ENCODE peak calls at places on chromosomes 16 and 17, in nine cellular contexts. One of them, this sample, is unnamed.
A peak's percentile ranks its signal among the peaks of the same experiment; 100 is the strongest.

GRCh38 chr16:7351572-7351971 is 18.9 kb downstream of the RBFOX1 start:
- DNase-seq in dermis microvascular lymphatic vessel endothelial cell: no peak
- DNase-seq in naive thymus-derived CD8-positive, alpha-beta T cell: no peak
- DNase-seq in stimulated activated CD4-positive, alpha-beta T cell treated with anti-CD3 and anti-CD28 coated beads, Interleukin-15, amount 100 ng/mL, for 24 hours: no peak
- DNase-seq in fibroblast of the aortic adventitia: no peak
- DNase-seq in pancreas: no peak
- DNase-seq in NCI-H2029: no peak
- DNase-seq in NCI-H146: no peak
- DNase-seq in T-helper 22 cell: no peak
- DNase-seq in this sample: no peak

GRCh38 chr16:62424206-62424605 is 388.0 kb upstream of the CDH8 start:
- DNase-seq in naive thymus-derived CD8-positive, alpha-beta T cell: no peak
- DNase-seq in NCI-H146: no peak
- DNase-seq in T-helper 22 cell: no peak
- DNase-seq in pancreas: no peak
- DNase-seq in fibroblast of the aortic adventitia: no peak
- DNase-seq in dermis microvascular lymphatic vessel endothelial cell: no peak
- DNase-seq in NCI-H2029: no peak
- DNase-seq in stimulated activated CD4-positive, alpha-beta T cell treated with anti-CD3 and anti-CD28 coated beads, Interleukin-15, amount 100 ng/mL, for 24 hours: no peak
- DNase-seq in this sample: no peak

GRCh38 chr17:27466748-27467375 is 10.6 kb downstream of the KSR1 start:
- DNase-seq in NCI-H2029: no peak
- DNase-seq in stimulated activated CD4-positive, alpha-beta T cell treated with anti-CD3 and anti-CD28 coated beads, Interleukin-15, amount 100 ng/mL, for 24 hours: peak; percentile 88
- DNase-seq in NCI-H146: no peak
- DNase-seq in T-helper 22 cell: no peak
- DNase-seq in fibroblast of the aortic adventitia: no peak
- DNase-seq in naive thymus-derived CD8-positive, alpha-beta T cell: no peak
- DNase-seq in pancreas: no peak
- DNase-seq in dermis microvascular lymphatic vessel endothelial cell: no peak
- DNase-seq in this sample: no peak

GRCh38 chr16:84848991-84849634 is 29.3 kb downstream of the CRISPLD2 start:
- DNase-seq in fibroblast of the aortic adventitia: no peak
- DNase-seq in stimulated activated CD4-positive, alpha-beta T cell treated with anti-CD3 and anti-CD28 coated beads, Interleukin-15, amount 100 ng/mL, for 24 hours: no peak
- DNase-seq in naive thymus-derived CD8-positive, alpha-beta T cell: no peak
- DNase-seq in dermis microvascular lymphatic vessel endothelial cell: no peak
- DNase-seq in NCI-H146: no peak
- DNase-seq in pancreas: peak; percentile 28
- DNase-seq in NCI-H2029: no peak
- DNase-seq in T-helper 22 cell: no peak
- DNase-seq in this sample: no peak

GRCh38 chr17:1232786-1233185 is 37.5 kb upstream of the BHLHA9 start:
- DNase-seq in T-helper 22 cell: no peak
- DNase-seq in pancreas: no peak
- DNase-seq in fibroblast of the aortic adventitia: peak; percentile 28
- DNase-seq in NCI-H146: no peak
- DNase-seq in dermis microvascular lymphatic vessel endothelial cell: no peak
- DNase-seq in stimulated activated CD4-positive, alpha-beta T cell treated with anti-CD3 and anti-CD28 coated beads, Interleukin-15, amount 100 ng/mL, for 24 hours: no peak
- DNase-seq in naive thymus-derived CD8-positive, alpha-beta T cell: no peak
- DNase-seq in NCI-H2029: no peak
- DNase-seq in this sample: no peak

GRCh38 chr17:13410874-13411273 is 190.9 kb downstream of the HS3ST3A1 start:
- DNase-seq in stimulated activated CD4-positive, alpha-beta T cell treated with anti-CD3 and anti-CD28 coated beads, Interleukin-15, amount 100 ng/mL, for 24 hours: no peak
- DNase-seq in naive thymus-derived CD8-positive, alpha-beta T cell: no peak
- DNase-seq in dermis microvascular lymphatic vessel endothelial cell: no peak
- DNase-seq in NCI-H146: no peak
- DNase-seq in fibroblast of the aortic adventitia: peak; percentile 65
- DNase-seq in NCI-H2029: peak; percentile 24
- DNase-seq in pancreas: no peak
- DNase-seq in T-helper 22 cell: no peak
- DNase-seq in this sample: no peak

GRCh38 chr16:53904533-53904932 is 200.6 kb downstream of the FTO start:
- DNase-seq in stimulated activated CD4-positive, alpha-beta T cell treated with anti-CD3 and anti-CD28 coated beads, Interleukin-15, amount 100 ng/mL, for 24 hours: no peak
- DNase-seq in naive thymus-derived CD8-positive, alpha-beta T cell: no peak
- DNase-seq in fibroblast of the aortic adventitia: no peak
- DNase-seq in T-helper 22 cell: no peak
- DNase-seq in NCI-H2029: no peak
- DNase-seq in pancreas: no peak
- DNase-seq in dermis microvascular lymphatic vessel endothelial cell: no peak
- DNase-seq in NCI-H146: no peak
- DNase-seq in this sample: no peak

GRCh38 chr16:88007321-88007731 is 56.1 kb downstream of the BANP start:
- DNase-seq in dermis microvascular lymphatic vessel endothelial cell: peak; percentile 75
- DNase-seq in naive thymus-derived CD8-positive, alpha-beta T cell: no peak
- DNase-seq in NCI-H146: no peak
- DNase-seq in NCI-H2029: no peak
- DNase-seq in fibroblast of the aortic adventitia: no peak
- DNase-seq in T-helper 22 cell: no peak
- DNase-seq in stimulated activated CD4-positive, alpha-beta T cell treated with anti-CD3 and anti-CD28 coated beads, Interleukin-15, amount 100 ng/mL, for 24 hours: no peak
- DNase-seq in pancreas: no peak
- DNase-seq in this sample: no peak

GRCh38 chr17:64343833-64344637 is 46.6 kb downstream of the PECAM1 start:
- DNase-seq in naive thymus-derived CD8-positive, alpha-beta T cell: no peak
- DNase-seq in NCI-H146: peak; percentile 97
- DNase-seq in T-helper 22 cell: no peak
- DNase-seq in pancreas: no peak
- DNase-seq in stimulated activated CD4-positive, alpha-beta T cell treated with anti-CD3 and anti-CD28 coated beads, Interleukin-15, amount 100 ng/mL, for 24 hours: peak; percentile 17
- DNase-seq in dermis microvascular lymphatic vessel endothelial cell: peak; percentile 99
- DNase-seq in NCI-H2029: peak; percentile 89
- DNase-seq in fibroblast of the aortic adventitia: peak; percentile 76
- DNase-seq in this sample: peak; percentile 92

GRCh38 chr17:47847341-47848197 is 3.4 kb downstream of the SP6 start:
- DNase-seq in fibroblast of the aortic adventitia: no peak
- DNase-seq in dermis microvascular lymphatic vessel endothelial cell: no peak
- DNase-seq in NCI-H2029: no peak
- DNase-seq in naive thymus-derived CD8-positive, alpha-beta T cell: no peak
- DNase-seq in pancreas: peak; percentile 71
- DNase-seq in stimulated activated CD4-positive, alpha-beta T cell treated with anti-CD3 and anti-CD28 coated beads, Interleukin-15, amount 100 ng/mL, for 24 hours: peak; percentile 45
- DNase-seq in T-helper 22 cell: no peak
- DNase-seq in NCI-H146: no peak
- DNase-seq in this sample: no peak

GRCh38 chr16:86300746-86301480 is 209.4 kb upstream of the FOXF1 start:
- DNase-seq in pancreas: no peak
- DNase-seq in stimulated activated CD4-positive, alpha-beta T cell treated with anti-CD3 and anti-CD28 coated beads, Interleukin-15, amount 100 ng/mL, for 24 hours: no peak
- DNase-seq in NCI-H146: no peak
- DNase-seq in fibroblast of the aortic adventitia: no peak
- DNase-seq in dermis microvascular lymphatic vessel endothelial cell: no peak
- DNase-seq in naive thymus-derived CD8-positive, alpha-beta T cell: no peak
- DNase-seq in NCI-H2029: no peak
- DNase-seq in T-helper 22 cell: no peak
- DNase-seq in this sample: no peak

GRCh38 chr16:64657316-64658011 is 464.4 kb downstream of the CDH11 start:
- DNase-seq in NCI-H146: no peak
- DNase-seq in T-helper 22 cell: no peak
- DNase-seq in stimulated activated CD4-positive, alpha-beta T cell treated with anti-CD3 and anti-CD28 coated beads, Interleukin-15, amount 100 ng/mL, for 24 hours: no peak
- DNase-seq in NCI-H2029: no peak
- DNase-seq in naive thymus-derived CD8-positive, alpha-beta T cell: no peak
- DNase-seq in dermis microvascular lymphatic vessel endothelial cell: no peak
- DNase-seq in pancreas: no peak
- DNase-seq in fibroblast of the aortic adventitia: peak; percentile 35
- DNase-seq in this sample: no peak

GRCh38 chr17:5694507-5694906 is 110.2 kb upstream of the NLRP1 start:
- DNase-seq in dermis microvascular lymphatic vessel endothelial cell: no peak
- DNase-seq in stimulated activated CD4-positive, alpha-beta T cell treated with anti-CD3 and anti-CD28 coated beads, Interleukin-15, amount 100 ng/mL, for 24 hours: no peak
- DNase-seq in NCI-H2029: peak; percentile 14
- DNase-seq in pancreas: no peak
- DNase-seq in NCI-H146: peak; percentile 45
- DNase-seq in T-helper 22 cell: no peak
- DNase-seq in fibroblast of the aortic adventitia: no peak
- DNase-seq in naive thymus-derived CD8-positive, alpha-beta T cell: no peak
- DNase-seq in this sample: no peak

GRCh38 chr17:7021993-7022778 is 664 bp upstream of the BCL6B start:
- DNase-seq in pancreas: peak; percentile 91
- DNase-seq in NCI-H146: peak; percentile 64
- DNase-seq in T-helper 22 cell: peak; percentile 46
- DNase-seq in dermis microvascular lymphatic vessel endothelial cell: peak; percentile 97
- DNase-seq in stimulated activated CD4-positive, alpha-beta T cell treated with anti-CD3 and anti-CD28 coated beads, Interleukin-15, amount 100 ng/mL, for 24 hours: peak; percentile 87
- DNase-seq in fibroblast of the aortic adventitia: peak; percentile 59
- DNase-seq in NCI-H2029: no peak
- DNase-seq in naive thymus-derived CD8-positive, alpha-beta T cell: peak; percentile 72
- DNase-seq in this sample: peak; percentile 84

GRCh38 chr17:51165680-51166197 is 472 bp upstream of the NME2 start:
- DNase-seq in naive thymus-derived CD8-positive, alpha-beta T cell: peak; percentile 19
- DNase-seq in NCI-H146: peak; percentile 47
- DNase-seq in dermis microvascular lymphatic vessel endothelial cell: no peak
- DNase-seq in pancreas: peak; percentile 76
- DNase-seq in T-helper 22 cell: no peak
- DNase-seq in stimulated activated CD4-positive, alpha-beta T cell treated with anti-CD3 and anti-CD28 coated beads, Interleukin-15, amount 100 ng/mL, for 24 hours: no peak
- DNase-seq in fibroblast of the aortic adventitia: no peak
- DNase-seq in NCI-H2029: no peak
- DNase-seq in this sample: no peak

GRCh38 chr17:21039839-21040575 is 2.8 kb downstream of the USP22 start:
- DNase-seq in naive thymus-derived CD8-positive, alpha-beta T cell: peak; percentile 43
- DNase-seq in pancreas: no peak
- DNase-seq in stimulated activated CD4-positive, alpha-beta T cell treated with anti-CD3 and anti-CD28 coated beads, Interleukin-15, amount 100 ng/mL, for 24 hours: peak; percentile 47
- DNase-seq in NCI-H2029: no peak
- DNase-seq in NCI-H146: peak; percentile 23
- DNase-seq in dermis microvascular lymphatic vessel endothelial cell: peak; percentile 60
- DNase-seq in fibroblast of the aortic adventitia: peak; percentile 57
- DNase-seq in T-helper 22 cell: no peak
- DNase-seq in this sample: no peak